ENCODE peak calls at places on chromosomes 1 and 21, in five cellular contexts. K, N, V, L and O are unnamed samples.

GRCh38 chr1:232620356-232620841 is 9.5 kb downstream of the SIPA1L2 start:
- DNase-seq in K (no peak), N (peak), V (no peak), L (peak), O (no peak)

GRCh38 chr1:88618331-88618730 is 65.7 kb upstream of the PKN2 start:
- DNase-seq in K (no peak), N (no peak), V (no peak), L (no peak), O (no peak)

GRCh38 chr21:43299441-43300277 is 127.3 kb downstream of the SIK1 start:
- DNase-seq in K (no peak), N (no peak), V (no peak), L (no peak), O (no peak)

GRCh38 chr21:45513741-45514310 is 28.4 kb downstream of the SLC19A1 start:
- DNase-seq in K (no peak), N (no peak), V (no peak), L (no peak), O (no peak)

GRCh38 chr1:203754455-203754864 is 10.5 kb upstream of the LAX1 start:
- DNase-seq in K (no peak), N (no peak), V (peak), L (peak), O (no peak)

GRCh38 chr1:27345272-27345671 is 3.5 kb downstream of the SYTL1 start:
- DNase-seq in K (no peak), N (no peak), V (no peak), L (no peak), O (no peak)

GRCh38 chr1:100950776-100951175 is 54.9 kb downstream of the SLC30A7 start:
- DNase-seq in K (peak), N (no peak), V (no peak), L (no peak), O (no peak)

GRCh38 chr21:44998621-44999427 is 59.0 kb downstream of the SLX9 start:
- DNase-seq in K (no peak), N (no peak), V (no peak), L (no peak), O (no peak)

GRCh38 chr1:226457307-226457712 is 49.4 kb upstream of the PARP1 start:
- DNase-seq in K (no peak), N (no peak), V (peak), L (peak), O (peak)

GRCh38 chr1:197787056-197787455 is 11.8 kb upstream of the DENND1B start:
- DNase-seq in K (no peak), N (no peak), V (no peak), L (no peak), O (no peak)